ENCODE peak calls at places on chromosomes 6 and 20, in ten cellular contexts. One of them, this sample, is unnamed.

GRCh38 chr6:38269773-38270172 is 370.0 kb downstream of the BTBD9 start:
- DNase-seq in transverse colon: no peak
- DNase-seq in RWPE1: no peak
- DNase-seq in dorsolateral prefrontal cortex: no peak
- DNase-seq in nephron progenitor cell: no peak
- DNase-seq in neural progenitor cell: no peak
- DNase-seq in lung microvascular endothelial cell: no peak
- DNase-seq in HFFc6: no peak
- DNase-seq in coronary artery: no peak
- DNase-seq in dermis blood vessel endothelial cell: no peak
- DNase-seq in this sample: no peak

GRCh38 chr6:32472781-32473377 is 33.2 kb downstream of the HLA-DRA start:
- DNase-seq in transverse colon: no peak
- DNase-seq in RWPE1: no peak
- DNase-seq in dorsolateral prefrontal cortex: no peak
- DNase-seq in nephron progenitor cell: no peak
- DNase-seq in neural progenitor cell: no peak
- DNase-seq in lung microvascular endothelial cell: no peak
- DNase-seq in HFFc6: no peak
- DNase-seq in coronary artery: no peak
- DNase-seq in dermis blood vessel endothelial cell: no peak
- DNase-seq in this sample: no peak

GRCh38 chr6:122129313-122130025 is 270.0 kb upstream of the HSF2 start:
- DNase-seq in transverse colon: no peak
- DNase-seq in RWPE1: no peak
- DNase-seq in dorsolateral prefrontal cortex: no peak
- DNase-seq in nephron progenitor cell: no peak
- DNase-seq in neural progenitor cell: no peak
- DNase-seq in lung microvascular endothelial cell: no peak
- DNase-seq in HFFc6: no peak
- DNase-seq in coronary artery: no peak
- DNase-seq in dermis blood vessel endothelial cell: no peak
- DNase-seq in this sample: no peak

GRCh38 chr6:168156742-168157265 is 77.8 kb upstream of the FRMD1 start:
- DNase-seq in transverse colon: no peak
- DNase-seq in RWPE1: no peak
- DNase-seq in dorsolateral prefrontal cortex: no peak
- DNase-seq in nephron progenitor cell: no peak
- DNase-seq in neural progenitor cell: no peak
- DNase-seq in lung microvascular endothelial cell: no peak
- DNase-seq in HFFc6: no peak
- DNase-seq in coronary artery: no peak
- DNase-seq in dermis blood vessel endothelial cell: no peak
- DNase-seq in this sample: peak

GRCh38 chr6:163173741-163174140 is 240.8 kb upstream of the QKI start:
- DNase-seq in transverse colon: no peak
- DNase-seq in RWPE1: no peak
- DNase-seq in dorsolateral prefrontal cortex: no peak
- DNase-seq in nephron progenitor cell: no peak
- DNase-seq in neural progenitor cell: no peak
- DNase-seq in lung microvascular endothelial cell: no peak
- DNase-seq in HFFc6: no peak
- DNase-seq in coronary artery: no peak
- DNase-seq in dermis blood vessel endothelial cell: no peak
- DNase-seq in this sample: no peak

GRCh38 chr20:15930324-15931305 is 642.6 kb downstream of the KIF16B start:
- DNase-seq in transverse colon: no peak
- DNase-seq in RWPE1: peak
- DNase-seq in dorsolateral prefrontal cortex: no peak
- DNase-seq in nephron progenitor cell: peak
- DNase-seq in neural progenitor cell: peak
- DNase-seq in lung microvascular endothelial cell: peak
- DNase-seq in HFFc6: peak
- DNase-seq in coronary artery: no peak
- DNase-seq in dermis blood vessel endothelial cell: peak
- DNase-seq in this sample: no peak

GRCh38 chr6:135087803-135088202 is 33.2 kb upstream of the HBS1L start:
- DNase-seq in transverse colon: no peak
- DNase-seq in RWPE1: no peak
- DNase-seq in dorsolateral prefrontal cortex: no peak
- DNase-seq in nephron progenitor cell: no peak
- DNase-seq in neural progenitor cell: no peak
- DNase-seq in lung microvascular endothelial cell: no peak
- DNase-seq in HFFc6: no peak
- DNase-seq in coronary artery: no peak
- DNase-seq in dermis blood vessel endothelial cell: no peak
- DNase-seq in this sample: no peak

GRCh38 chr20:50561379-50562078 is 51.3 kb downstream of the PTPN1 start:
- DNase-seq in transverse colon: no peak
- DNase-seq in RWPE1: peak
- DNase-seq in dorsolateral prefrontal cortex: no peak
- DNase-seq in nephron progenitor cell: no peak
- DNase-seq in neural progenitor cell: no peak
- DNase-seq in lung microvascular endothelial cell: peak
- DNase-seq in HFFc6: peak
- DNase-seq in coronary artery: no peak
- DNase-seq in dermis blood vessel endothelial cell: peak
- DNase-seq in this sample: no peak